ENCODE peak calls at places on chromosome 14, in six cellular contexts. S is Peyer's patch, E is A673, H is PC-9, O is MM.1S, T is pancreas. P is an unnamed sample. For H3K27me3 and H3K36me3, the result is how much of the 10 kb centered on the place peaks cover.

GRCh38 chr14:94384342-94384741 is 4.1 kb downstream of the SERPINA1 start:
- DNase-seq in S (no peak), E (no peak), H (no peak), O (no peak), T (no peak), P (no peak)

GRCh38 chr14:71013551-71014192 is 106.4 kb downstream of the PCNX1 start:
- DNase-seq in S (no peak), E (no peak), H (no peak), O (no peak), T (no peak), P (no peak)

GRCh38 chr14:25431211-25432076 is 381.5 kb upstream of the STXBP6 start:
- DNase-seq in S (no peak), E (peak), H (no peak), O (peak), T (no peak), P (no peak)

GRCh38 chr14:57725399-57726077 is 140.4 kb downstream of the SLC35F4 start:
- DNase-seq in S (no peak), E (no peak), H (no peak), O (no peak), T (no peak), P (peak)

GRCh38 chr14:88998027-88998426 is 173.6 kb downstream of the TTC8 start:
- DNase-seq in S (no peak), E (no peak), H (no peak), O (no peak), T (no peak), P (no peak)

GRCh38 chr14:23588884-23589598 is 10.5 kb upstream of the JPH4 start:
- DNase-seq in S (peak), E (peak), H (peak), O (peak), T (peak), P (peak)

GRCh38 chr14:94485944-94486841 is 10.2 kb upstream of the SERPINA9 start:
- DNase-seq in S (peak), E (peak), H (peak), O (no peak), T (peak), P (peak)

GRCh38 chr14:50948205-50948604 is 3.9 kb upstream of the PYGL start:
- DNase-seq in S (no peak), E (no peak), H (no peak), O (no peak), T (no peak), P (no peak)

GRCh38 chr14:23117371-23118020 is 1.6 kb downstream of the CEBPE start:
- DNase-seq in S (no peak), E (no peak), H (no peak), O (no peak), T (no peak), P (no peak)

GRCh38 chr14:93219103-93219726 is 12.2 kb downstream of the UBR7 start:
- DNase-seq in S (no peak), E (peak), H (no peak), O (peak), T (peak), P (peak)

GRCh38 chr14:102020058-102020971 is 55.9 kb downstream of the DYNC1H1 start:
- DNase-seq in S (no peak), E (no peak), H (peak), O (no peak), T (no peak), P (peak)

GRCh38 chr14:69138189-69138535 is 14.8 kb downstream of the DCAF5 start:
- DNase-seq in S (no peak), E (peak), H (no peak), O (no peak), T (no peak), P (no peak)

DNA sequence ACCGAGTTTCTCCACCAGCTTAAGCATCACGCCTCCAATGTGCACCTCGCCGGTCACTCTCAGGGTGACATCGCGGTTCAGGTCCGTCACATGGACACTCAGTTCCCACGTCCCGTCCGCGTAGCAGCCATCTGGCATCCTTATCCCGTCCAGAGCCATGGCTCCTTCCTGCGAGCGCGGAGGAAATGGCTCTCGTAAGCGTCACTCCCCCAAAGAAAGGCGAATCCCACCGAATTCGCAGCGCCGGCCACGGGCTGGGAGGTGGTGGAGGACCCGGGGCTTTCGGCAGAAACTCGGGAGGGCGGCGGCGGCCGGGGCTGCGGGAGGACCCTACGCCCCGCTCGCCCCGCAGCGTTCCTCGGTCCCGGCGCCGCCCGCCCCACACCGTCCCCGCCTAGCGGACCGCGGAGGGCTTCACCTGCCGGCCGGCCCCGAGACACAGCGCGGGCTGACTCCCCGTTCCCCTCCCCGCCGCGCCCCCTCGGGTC is 396 bp downstream of the FERMT2 start:
- DNase-seq in S (peak), E (peak), H (peak), O (no peak), T (peak), P (peak)
- H3K4me3 ChIP-seq in S (peak), E (peak), H (peak), O (peak), T (peak), P (peak)

GRCh38 chr14:20798318-20798717 is 4.3 kb downstream of the RNASE1 start:
- DNase-seq in S (no peak), E (no peak), H (no peak), O (no peak), T (no peak), P (no peak)

GRCh38 chr14:20801726-20802125 is 918 bp downstream of the RNASE1 start:
- DNase-seq in S (peak), E (no peak), H (peak), O (no peak), T (peak), P (no peak)

GRCh38 chr14:20799444-20799843 is 3.2 kb downstream of the RNASE1 start:
- DNase-seq in S (no peak), E (no peak), H (no peak), O (no peak), T (no peak), P (no peak)

GRCh38 chr14:20798932-20799331 is 3.7 kb downstream of the RNASE1 start:
- DNase-seq in S (no peak), E (no peak), H (no peak), O (no peak), T (no peak), P (no peak)

GRCh38 chr14:20799955-20800544 is 2.6 kb downstream of the RNASE1 start:
- DNase-seq in S (no peak), E (no peak), H (peak), O (no peak), T (no peak), P (no peak)
- H3K27me3 ChIP-seq in S (under half), E (under half), H (under half), O (under half), T (under half), P (under half)

GRCh38 chr14:75543786-75544185 is 21.5 kb downstream of the BATF start:
- DNase-seq in S (no peak), E (no peak), H (no peak), O (no peak), T (no peak), P (no peak)

GRCh38 chr14:75542585-75543091 is 20.4 kb downstream of the BATF start:
- DNase-seq in S (no peak), E (no peak), H (peak), O (no peak), T (peak), P (no peak)

GRCh38 chr14:75545907-75546306 is 23.6 kb downstream of the BATF start:
- DNase-seq in S (no peak), E (no peak), H (no peak), O (no peak), T (no peak), P (no peak)

GRCh38 chr14:75540479-75540851 is 18.2 kb downstream of the BATF start:
- DNase-seq in S (no peak), E (no peak), H (no peak), O (no peak), T (no peak), P (no peak)

DNA sequence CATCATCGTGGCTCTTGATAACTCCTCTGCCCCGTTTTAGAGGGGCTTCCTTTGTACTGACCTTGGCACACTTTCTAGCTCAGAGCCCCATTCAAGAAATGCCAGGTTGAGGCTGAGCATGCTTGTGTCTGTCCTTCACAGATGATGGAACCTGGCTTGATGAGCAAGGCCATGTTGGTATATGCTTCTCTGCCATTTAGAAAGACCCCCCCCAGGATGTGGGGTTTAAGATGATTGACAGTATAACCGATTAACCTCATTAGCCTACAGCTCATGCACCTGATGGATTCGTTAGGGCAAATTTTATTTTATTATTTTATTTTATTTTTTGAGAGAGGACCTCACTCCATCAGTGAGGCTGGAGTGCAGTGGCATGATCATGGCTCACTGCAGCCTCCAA is 21.0 kb downstream of the BATF start:
- DNase-seq in S (no peak), E (no peak), H (no peak), O (no peak), T (no peak), P (no peak)
- H3K36me3 ChIP-seq in S (under half), E (under half), H (under half), O (under half), T (under half), P (under half)

GRCh38 chr14:90555126-90556049 is 158.6 kb downstream of the CALM1 start:
- DNase-seq in S (no peak), E (no peak), H (no peak), O (no peak), T (no peak), P (no peak)
- H3K4me3 ChIP-seq in S (no peak), E (no peak), H (no peak), O (no peak), T (peak), P (no peak)

GRCh38 chr14:79745046-79745445 is 466.3 kb downstream of the DIO2 start:
- DNase-seq in S (no peak), E (no peak), H (no peak), O (no peak), T (no peak), P (no peak)

GRCh38 chr14:79749051-79749450 is 462.3 kb downstream of the DIO2 start:
- DNase-seq in S (no peak), E (no peak), H (no peak), O (no peak), T (no peak), P (no peak)
- H3K27me3 ChIP-seq in S (under half), E (under half), H (under half), O (under half), T (under half), P (under half)

GRCh38 chr14:64732536-64733120 is 28.4 kb downstream of the PLEKHG3 start:
- DNase-seq in S (peak), E (no peak), H (no peak), O (no peak), T (no peak), P (no peak)
- H3K36me3 ChIP-seq in S (under half), E (under half), H (under half), O (under half), T (half or more), P (under half)

DNA sequence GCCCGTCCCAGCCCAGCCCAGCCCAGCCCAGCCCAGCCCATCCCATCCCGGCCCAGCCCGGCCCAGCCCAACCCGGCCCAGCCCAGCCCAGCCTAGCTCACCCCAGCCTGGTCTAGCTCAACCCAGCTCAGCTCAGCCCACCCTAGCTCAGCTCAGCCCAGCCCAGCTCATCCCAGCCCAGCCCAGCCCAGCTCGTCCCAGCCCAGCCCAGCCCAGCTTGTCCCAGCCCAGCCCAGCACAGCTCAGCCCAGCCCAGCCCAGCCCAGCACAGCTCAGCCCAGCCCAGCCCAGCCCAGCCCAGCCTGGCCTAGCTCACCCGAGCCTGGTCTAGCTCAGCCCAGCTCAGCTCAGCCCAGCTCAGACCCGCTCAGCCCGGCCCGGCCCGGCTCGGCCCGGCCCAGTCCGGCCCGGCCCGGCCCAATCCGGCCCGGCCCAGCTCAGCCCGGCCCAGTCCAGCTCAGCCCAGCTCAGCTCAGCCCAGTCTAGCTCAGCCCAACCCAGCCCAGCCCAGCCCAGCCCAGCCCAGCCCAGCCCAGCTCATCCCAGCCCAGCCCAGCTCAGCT is 184.8 kb downstream of the TMEM121 start:
- DNase-seq in S (no peak), E (no peak), H (no peak), O (no peak), T (no peak), P (no peak)
- H3K4me3 ChIP-seq in S (no peak), E (no peak), H (no peak), O (no peak), T (no peak), P (no peak)

GRCh38 chr14:36655054-36655381 is 6.6 kb upstream of the PAX9 start:
- DNase-seq in S (no peak), E (no peak), H (no peak), O (no peak), T (no peak), P (no peak)

GRCh38 chr14:36656769-36657408 is 4.8 kb upstream of the PAX9 start:
- DNase-seq in S (no peak), E (peak), H (no peak), O (no peak), T (no peak), P (no peak)

GRCh38 chr14:36654185-36655053 is 7.2 kb upstream of the PAX9 start:
- DNase-seq in S (no peak), E (no peak), H (no peak), O (no peak), T (no peak), P (no peak)

GRCh38 chr14:36655963-36656768 is 5.5 kb upstream of the PAX9 start:
- DNase-seq in S (peak), E (peak), H (no peak), O (no peak), T (no peak), P (no peak)

GRCh38 chr14:36655571-36655962 is 6.1 kb upstream of the PAX9 start:
- DNase-seq in S (no peak), E (no peak), H (no peak), O (no peak), T (no peak), P (no peak)
- H3K27me3 ChIP-seq in S (half or more), E (under half), H (under half), O (under half), T (half or more), P (under half)

GRCh38 chr14:72690324-72690723 is 203.6 kb downstream of the DPF3 start:
- DNase-seq in S (no peak), E (no peak), H (no peak), O (no peak), T (no peak), P (no peak)
- H3K36me3 ChIP-seq in S (under half), E (under half), H (under half), O (under half), T (under half), P (under half)

DNA sequence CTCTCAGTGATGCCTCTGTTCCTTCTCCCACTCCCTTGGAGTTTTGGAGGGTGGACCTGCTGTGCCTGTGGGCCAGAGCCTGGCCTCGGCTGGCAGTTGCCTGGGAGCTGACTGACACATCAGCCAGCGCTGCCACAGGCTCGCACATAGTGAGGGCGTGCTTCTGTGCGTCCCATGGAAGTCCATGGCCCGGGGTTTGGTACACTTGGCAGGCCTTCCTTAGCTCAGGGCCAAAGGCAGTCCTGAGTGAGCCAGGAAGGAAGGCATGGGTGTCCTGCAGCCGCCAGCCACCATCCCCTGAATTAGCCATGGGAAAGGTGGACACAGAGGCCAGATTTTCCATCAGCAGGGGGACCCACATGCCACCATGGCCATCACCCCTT is 1.1 kb upstream of the DEGS2 start:
- DNase-seq in S (no peak), E (no peak), H (no peak), O (no peak), T (no peak), P (no peak)
- H3K4me3 ChIP-seq in S (no peak), E (no peak), H (no peak), O (no peak), T (no peak), P (no peak)